ENCODE peak calls at places on chromosomes 6 and 20, in nine cellular contexts. Q, X, O, L, U, V, J, A and W are unnamed samples. For H3K9me3 and H3K4me1, the result is how much of the 10 kb centered on the place peaks cover.

GRCh38 chr6:74044417-74045096 is 348.6 kb downstream of the CD109 start:
- DNase-seq in Q (peak), X (no peak), O (peak), L (no peak), U (no peak), V (no peak), J (no peak), A (no peak), W (no peak)

GRCh38 chr6:83824831-83825230 is 28.3 kb upstream of the RIPPLY2 start:
- DNase-seq in Q (no peak), X (no peak), O (no peak), L (no peak), U (no peak), V (no peak), J (no peak), A (no peak), W (no peak)

GRCh38 chr20:34062651-34063482 is 49.2 kb downstream of the EIF2S2 start:
- DNase-seq in Q (peak), X (no peak), O (no peak), L (no peak), U (no peak), V (no peak), J (no peak), A (no peak), W (no peak)

GRCh38 chr6:14316911-14317535 is 199.5 kb downstream of the CD83 start:
- DNase-seq in Q (no peak), X (peak), O (no peak), L (no peak), U (peak), V (peak), J (no peak), A (no peak), W (no peak)

GRCh38 chr20:36094497-36094896 is 60.0 kb upstream of the EPB41L1 start:
- DNase-seq in Q (no peak), X (no peak), O (peak), L (no peak), U (peak), V (no peak), J (no peak), A (no peak), W (no peak)

GRCh38 chr20:51172558-51173428 is 149.9 kb upstream of the KCNG1 start:
- DNase-seq in Q (no peak), X (no peak), O (no peak), L (no peak), U (no peak), V (peak), J (no peak), A (no peak), W (no peak)

GRCh38 chr6:112087916-112088315 is 525 bp downstream of the FAM229B start:
- DNase-seq in Q (peak), X (no peak), O (no peak), L (no peak), U (no peak), V (no peak), J (no peak), A (no peak), W (peak)

GRCh38 chr6:152879681-152880080 is 103.2 kb downstream of the FBXO5 start:
- DNase-seq in Q (no peak), X (no peak), O (no peak), L (no peak), U (no peak), V (no peak), J (no peak), A (no peak), W (no peak)

GRCh38 chr20:36035720-36036119 is 67.3 kb downstream of the CNBD2 start:
- DNase-seq in Q (no peak), X (no peak), O (no peak), L (no peak), U (no peak), V (no peak), J (no peak), A (no peak), W (no peak)

GRCh38 chr6:80959034-80959433 is 793.4 kb downstream of the TENT5A start:
- DNase-seq in Q (no peak), X (no peak), O (no peak), L (no peak), U (no peak), V (no peak), J (no peak), A (no peak), W (no peak)

DNA sequence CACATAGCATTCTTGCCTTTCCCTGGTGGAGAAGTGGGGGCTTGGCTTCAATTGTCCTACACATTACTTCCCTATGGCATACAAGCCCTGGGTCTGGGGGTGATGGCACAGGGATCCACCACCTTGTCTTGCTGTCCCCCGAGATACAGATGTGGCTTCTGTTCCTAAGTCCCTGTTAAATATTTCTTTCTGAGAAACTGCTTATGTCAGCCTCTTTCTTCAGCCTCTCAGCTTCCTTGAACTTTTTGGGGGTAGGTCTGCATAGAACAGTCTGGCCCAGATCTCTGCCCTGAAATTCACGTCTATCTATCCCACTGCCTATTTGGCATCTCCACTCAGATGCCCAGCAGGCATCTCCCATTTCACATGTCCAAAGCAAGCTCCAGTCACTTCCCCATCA is 177.4 kb downstream of the SCP2D1 start:
- DNase-seq in Q (no peak), X (no peak), O (no peak), L (no peak), U (no peak), V (no peak), J (no peak), A (no peak), W (no peak)
- H3K9me3 ChIP-seq in Q (under half), X (under half), O (under half), L (under half), U (under half), V (under half), J (under half), A (under half), W (under half)

GRCh38 chr6:28137458-28138020 is 4.1 kb upstream of the ZKSCAN8 start:
- DNase-seq in Q (peak), X (no peak), O (peak), L (no peak), U (no peak), V (no peak), J (no peak), A (no peak), W (no peak)

GRCh38 chr6:28134716-28135115 is 7.0 kb upstream of the ZKSCAN8 start:
- DNase-seq in Q (no peak), X (no peak), O (no peak), L (no peak), U (no peak), V (no peak), J (no peak), A (no peak), W (no peak)

GRCh38 chr6:28136585-28137457 is 4.9 kb upstream of the ZKSCAN8 start:
- DNase-seq in Q (peak), X (peak), O (peak), L (peak), U (peak), V (peak), J (peak), A (peak), W (peak)

GRCh38 chr6:28134015-28134414 is 7.7 kb upstream of the ZKSCAN8 start:
- DNase-seq in Q (peak), X (no peak), O (peak), L (no peak), U (no peak), V (no peak), J (no peak), A (no peak), W (peak)

DNA sequence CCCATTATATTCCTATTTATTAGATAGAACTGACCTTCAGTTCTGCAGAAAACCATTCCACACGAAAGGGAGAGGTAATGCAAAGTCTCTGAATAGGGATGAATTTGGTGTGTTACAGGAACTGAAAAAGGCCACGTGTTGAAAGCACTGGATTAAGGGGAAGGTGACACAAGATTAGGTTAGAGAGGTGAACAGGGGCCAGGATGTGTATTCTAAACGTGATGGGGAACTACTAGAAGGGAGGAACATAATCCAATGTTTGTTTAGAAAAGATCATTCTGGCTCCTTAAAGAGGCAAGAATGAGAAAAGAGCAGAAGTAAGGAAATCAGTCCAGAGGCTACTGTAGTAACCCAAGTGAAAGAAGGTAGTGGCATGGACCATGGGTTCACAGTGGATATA is 6.3 kb upstream of the ZKSCAN8 start:
- DNase-seq in Q (no peak), X (no peak), O (no peak), L (no peak), U (no peak), V (no peak), J (no peak), A (no peak), W (no peak)
- H3K4me3 ChIP-seq in Q (no peak), X (no peak), O (peak), L (peak), U (no peak), V (no peak), J (no peak), A (no peak), W (peak)

DNA sequence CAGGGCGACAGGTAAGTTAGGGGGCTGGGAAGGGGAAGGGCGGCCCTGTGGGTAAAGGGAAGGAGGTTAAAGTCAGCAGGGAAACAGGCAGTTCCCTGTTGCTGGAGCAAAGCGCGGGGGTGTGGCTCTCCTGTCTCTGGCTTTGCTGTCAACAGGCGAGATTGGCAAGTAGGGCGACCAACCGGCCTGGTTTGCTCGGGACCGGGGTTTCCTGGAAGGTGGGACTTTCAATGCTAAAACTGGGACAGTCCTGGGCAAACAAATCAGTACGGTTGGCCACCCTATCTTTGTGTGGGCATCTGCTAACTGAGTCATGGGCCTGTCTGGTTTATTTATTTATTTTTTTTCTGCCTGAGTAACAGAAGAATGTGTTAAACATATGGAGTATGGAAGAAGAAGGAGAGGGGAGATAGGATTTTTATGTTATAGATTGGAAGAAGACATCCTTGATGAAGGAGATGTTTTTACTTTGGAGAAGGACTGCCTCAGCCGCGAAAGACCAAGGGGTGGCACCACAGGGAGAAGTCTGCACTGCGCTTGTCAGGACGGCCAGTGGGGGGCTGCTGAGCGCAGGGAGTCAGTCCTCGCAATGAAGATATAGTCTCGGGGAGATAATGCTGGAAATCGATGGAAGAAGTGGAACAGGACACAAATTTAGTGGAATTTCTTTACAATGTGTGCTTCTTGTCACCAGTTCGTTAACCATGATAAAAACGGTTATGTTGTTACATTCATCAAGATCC is 43.4 kb upstream of the ESR1 start:
- DNase-seq in Q (peak), X (peak), O (peak), L (peak), U (peak), V (peak), J (peak), A (peak), W (peak)
- H3K4me1 ChIP-seq in Q (under half), X (under half), O (under half), L (under half), U (under half), V (under half), J (under half), A (under half), W (under half)

GRCh38 chr6:26331809-26332226 is 33.2 kb upstream of the BTN3A2 start:
- DNase-seq in Q (no peak), X (no peak), O (no peak), L (no peak), U (no peak), V (no peak), J (no peak), A (no peak), W (no peak)
- H3K9me3 ChIP-seq in Q (under half), X (under half), O (under half), L (under half), U (under half), V (under half), J (under half), A (under half), W (under half)

GRCh38 chr6:20409427-20409971 is 7.8 kb downstream of the E2F3 start:
- DNase-seq in Q (no peak), X (peak), O (no peak), L (no peak), U (no peak), V (no peak), J (no peak), A (no peak), W (no peak)
- H3K4me3 ChIP-seq in Q (no peak), X (no peak), O (no peak), L (peak), U (no peak), V (no peak), J (no peak), A (no peak), W (no peak)

GRCh38 chr6:44627879-44628271 is 240.4 kb downstream of the CDC5L start:
- DNase-seq in Q (no peak), X (no peak), O (no peak), L (no peak), U (no peak), V (no peak), J (no peak), A (no peak), W (no peak)
- H3K4me1 ChIP-seq in Q (under half), X (under half), O (under half), L (under half), U (under half), V (under half), J (under half), A (under half), W (under half)